ENCODE peak calls at places on chromosomes 6 and 20, in seven cellular contexts. M is CD4-positive, CD25-positive, alpha-beta regulatory T cell; N is EH; P is stimulated activated CD4-positive, alpha-beta T cell treated with anti-CD3 and anti-CD28 coated beads, Interleukin-12 subunit alpha, Interleukin-12 subunit beta, amount 100 ng/mL, for 24 hours; H is uterus; G is fibroblast of lung; D is activated CD8-positive, alpha-beta memory T cell treated with anti-CD3 and anti-CD28 coated beads, Interleukin-2, amount 10 ng/mL, durations not matched to agents 7 days and 5 days. C is an unnamed sample.

GRCh38 chr6:38432479-38432878 is 207.2 kb downstream of the BTBD9 start:
- DNase-seq in H (no peak), M (no peak), G (peak; percentile 49), N (peak; percentile 32), P (no peak), D (no peak), C (no peak)

GRCh38 chr6:72683797-72684196 is 61.9 kb downstream of the KCNQ5 start:
- DNase-seq in G (no peak), D (no peak), H (no peak), M (no peak), P (no peak), N (no peak), C (no peak)

GRCh38 chr6:158595223-158595622 is 35.3 kb downstream of the TMEM181 start:
- DNase-seq in H (no peak), M (peak; percentile 17), D (no peak), N (peak; percentile 24), P (no peak), G (no peak), C (no peak)

GRCh38 chr6:53273356-53273755 is 75.4 kb downstream of the ELOVL5 start:
- DNase-seq in N (no peak), G (no peak), D (no peak), M (no peak), H (no peak), P (no peak), C (no peak)

GRCh38 chr20:44696315-44696714 is 18.9 kb upstream of the CCN5 start:
- DNase-seq in P (no peak), D (no peak), M (no peak), H (no peak), N (no peak), G (no peak), C (no peak)

GRCh38 chr6:138245751-138246150 is 27.5 kb upstream of the PBOV1 start:
- DNase-seq in D (no peak), P (no peak), G (peak; percentile 12), M (no peak), N (no peak), H (no peak), C (no peak)

GRCh38 chr6:90619221-90619620 is 32.3 kb upstream of the MAP3K7 start:
- DNase-seq in N (no peak), D (no peak), P (no peak), G (no peak), H (no peak), M (no peak), C (no peak)

GRCh38 chr6:43199912-43200311 is 17.9 kb downstream of the CUL9 start:
- DNase-seq in M (no peak), H (no peak), N (no peak), D (no peak), P (no peak), G (no peak), C (no peak)

GRCh38 chr20:58611236-58612020 is 39.7 kb upstream of the STX16 start:
- DNase-seq in H (no peak), D (no peak), G (no peak), N (no peak), M (no peak), P (no peak), C (no peak)

GRCh38 chr6:163999475-164000125 is 585.1 kb downstream of the QKI start:
- DNase-seq in G (no peak), P (no peak), D (no peak), N (no peak), H (no peak), M (no peak), C (no peak)

GRCh38 chr6:105940990-105941389 is 145.1 kb upstream of the PRDM1 start:
- DNase-seq in G (no peak), H (no peak), N (no peak), D (no peak), P (no peak), M (no peak), C (no peak)

GRCh38 chr20:62819494-62820174 is 2.8 kb downstream of the COL9A3 start:
- DNase-seq in D (no peak), H (no peak), M (no peak), P (no peak), N (peak; percentile 51), G (peak; percentile 36), C (no peak)

GRCh38 chr20:4602297-4602631 is 119.4 kb upstream of the PRND start:
- DNase-seq in H (no peak), N (peak; percentile 54), M (no peak), G (peak; percentile 25), D (no peak), P (no peak), C (no peak)

GRCh38 chr6:28399370-28400121 is at the start of gene ZSCAN12:
- DNase-seq in P (peak; percentile 78), H (peak; percentile 84), G (peak; percentile 84), N (peak; percentile 82), M (peak; percentile 81), D (peak; percentile 90), C (peak; percentile 44)

GRCh38 chr20:61839912-61840441 is 225.7 kb downstream of the TAF4 start:
- DNase-seq in M (no peak), H (no peak), P (no peak), N (no peak), G (no peak), D (no peak), C (no peak)

GRCh38 chr6:1665214-1665613 is 55.5 kb downstream of the FOXC1 start:
- DNase-seq in G (no peak), H (no peak), D (no peak), N (no peak), P (no peak), M (no peak), C (no peak)

GRCh38 chr6:107318100-107318736 is 141.1 kb downstream of the PDSS2 start:
- DNase-seq in D (peak; percentile 61), G (peak; percentile 49), P (no peak), M (no peak), H (peak; percentile 16), N (peak; percentile 73), C (peak; percentile 27)

GRCh38 chr6:154399097-154399496 is 42.5 kb upstream of the IPCEF1 start:
- DNase-seq in P (no peak), N (peak; percentile 81), M (no peak), H (no peak), G (peak; percentile 84), D (no peak), C (peak; percentile 70)

GRCh38 chr6:44092312-44092884 is 34.9 kb downstream of the MRPL14 start:
- DNase-seq in D (no peak), P (no peak), H (no peak), N (no peak), M (no peak), G (no peak), C (no peak)

GRCh38 chr6:70234561-70235236 is 68.2 kb downstream of the COL9A1 start:
- DNase-seq in G (no peak), M (no peak), H (no peak), D (no peak), N (no peak), P (no peak), C (no peak)

GRCh38 chr6:129577691-129578090 is 132.3 kb downstream of the ARHGAP18 start:
- DNase-seq in P (no peak), N (no peak), H (no peak), D (no peak), M (no peak), G (peak; percentile 20), C (no peak)

GRCh38 chr20:16542477-16542876 is 30.8 kb downstream of the KIF16B start:
- DNase-seq in H (no peak), D (no peak), G (no peak), N (no peak), M (no peak), P (no peak), C (no peak)

GRCh38 chr6:28789553-28790083 is 134.2 kb downstream of the TRIM27 start:
- DNase-seq in G (peak; percentile 56), H (peak; percentile 26), D (no peak), N (peak; percentile 74), M (no peak), P (no peak), C (peak; percentile 64)

GRCh38 chr6:22367331-22367730 is 70.5 kb upstream of the PRL start:
- DNase-seq in N (peak; percentile 84), G (peak; percentile 65), M (no peak), P (no peak), H (no peak), D (no peak), C (no peak)

GRCh38 chr6:31940256-31940664 is 5.6 kb upstream of the CFB start:
- DNase-seq in H (no peak), N (peak; percentile 78), G (peak; percentile 31), D (no peak), P (no peak), M (no peak), C (peak; percentile 3)

GRCh38 chr6:53803081-53803860 is 8.5 kb downstream of the LRRC1 start:
- DNase-seq in N (peak; percentile 79), D (no peak), M (no peak), H (no peak), G (peak; percentile 67), P (no peak), C (no peak)

GRCh38 chr6:2765896-2766766 is 938 bp downstream of the WRNIP1 start:
- DNase-seq in G (peak; percentile 40), P (no peak), M (no peak), D (peak; percentile 67), H (no peak), N (peak; percentile 61), C (peak; percentile 20)

GRCh38 chr20:47221036-47221625 is 135.4 kb downstream of the ZMYND8 start:
- DNase-seq in N (no peak), G (no peak), H (no peak), D (no peak), P (no peak), M (no peak), C (no peak)

GRCh38 chr6:37602360-37602759 is 95.3 kb downstream of the MDGA1 start:
- DNase-seq in H (no peak), P (no peak), G (peak; percentile 67), M (no peak), D (no peak), N (peak; percentile 56), C (no peak)

GRCh38 chr6:154920502-154921200 is 74.5 kb upstream of the TIAM2 start:
- DNase-seq in H (no peak), D (no peak), N (peak; percentile 64), P (no peak), G (peak; percentile 74), M (no peak), C (no peak)

GRCh38 chr6:28648035-28648877 is 122.6 kb downstream of the GPX5 start:
- DNase-seq in H (peak; percentile 42), G (peak; percentile 64), M (peak; percentile 27), N (peak; percentile 81), D (peak; percentile 67), P (peak; percentile 57), C (peak; percentile 73)

GRCh38 chr20:48298851-48299484 is 513.7 kb upstream of the SULF2 start:
- DNase-seq in N (peak; percentile 93), H (peak; percentile 43), P (no peak), M (no peak), G (peak; percentile 90), D (no peak), C (peak; percentile 87)

GRCh38 chr6:165747963-165748362 is 84.9 kb upstream of the PDE10A start:
- DNase-seq in G (no peak), H (no peak), M (no peak), P (no peak), N (no peak), D (no peak), C (no peak)

GRCh38 chr6:31729979-31730630 is 1.0 kb upstream of the DDAH2 start:
- DNase-seq in H (peak; percentile 97), M (peak; percentile 65), P (no peak), D (peak; percentile 80), N (peak; percentile 90), G (peak; percentile 89), C (peak; percentile 55)

GRCh38 chr6:159098636-159099106 is 53.9 kb upstream of the TAGAP start:
- DNase-seq in D (peak; percentile 69), P (peak; percentile 50), M (peak; percentile 84), G (no peak), H (no peak), N (no peak), C (no peak)

GRCh38 chr20:59141818-59142581 is 21.6 kb upstream of the ZNF831 start:
- DNase-seq in G (no peak), M (no peak), N (peak; percentile 35), D (no peak), P (no peak), H (no peak), C (no peak)

GRCh38 chr6:100518588-100518987 is 53.9 kb upstream of the SIM1 start:
- DNase-seq in N (no peak), G (no peak), P (no peak), H (no peak), M (no peak), D (no peak), C (no peak)

GRCh38 chr6:55868910-55869479 is 6.4 kb downstream of the BMP5 start:
- DNase-seq in D (no peak), H (no peak), M (no peak), N (no peak), G (peak; percentile 72), P (no peak), C (peak; percentile 86)